ENCODE peak calls at places on chromosomes 13 and 19, in ten cellular contexts. T is foreskin fibroblast, B is adrenal gland, K is cardiac muscle cell, S is prostate gland, O is heart right ventricle, Z is brain microvascular endothelial cell, I is NB4, P is neural progenitor cell, E is fibroblast of pulmonary artery. H is an unnamed sample.

GRCh38 chr19:45780448-45781281 is 1.6 kb downstream of the DMPK start:
- DNase-seq in T (no peak), B (no peak), K (no peak), S (no peak), O (no peak), Z (no peak), I (no peak), P (no peak), E (no peak), H (no peak)

GRCh38 chr13:23899555-23899954 is 2.3 kb upstream of the C1QTNF9B start:
- DNase-seq in T (peak), B (peak), K (peak), S (no peak), O (no peak), Z (peak), I (peak), P (peak), E (peak), H (peak)

GRCh38 chr13:62294210-62294609 is 878.6 kb upstream of the PCDH20 start:
- DNase-seq in T (peak), B (no peak), K (no peak), S (no peak), O (no peak), Z (peak), I (no peak), P (no peak), E (peak), H (peak)

GRCh38 chr19:3359850-3360493 is 6.4 kb upstream of the NFIC start:
- DNase-seq in T (peak), B (no peak), K (peak), S (no peak), O (no peak), Z (no peak), I (peak), P (no peak), E (no peak), H (no peak)

GRCh38 chr19:35389192-35389861 is 18.5 kb downstream of the GPR42 start:
- DNase-seq in T (no peak), B (no peak), K (no peak), S (no peak), O (no peak), Z (no peak), I (no peak), P (no peak), E (no peak), H (no peak)

GRCh38 chr19:40282920-40283319 is 2.2 kb downstream of the AKT2 start:
- DNase-seq in T (peak), B (no peak), K (no peak), S (no peak), O (no peak), Z (no peak), I (no peak), P (no peak), E (no peak), H (no peak)

GRCh38 chr19:3818479-3818878 is 32.3 kb upstream of the MATK start:
- DNase-seq in T (peak), B (peak), K (peak), S (peak), O (no peak), Z (peak), I (no peak), P (no peak), E (peak), H (peak)

GRCh38 chr13:19685445-19685844 is 52.0 kb downstream of the MPHOSPH8 start:
- DNase-seq in T (no peak), B (no peak), K (no peak), S (no peak), O (no peak), Z (no peak), I (no peak), P (no peak), E (no peak), H (no peak)

GRCh38 chr13:71306821-71307220 is 560.2 kb downstream of the DACH1 start:
- DNase-seq in T (no peak), B (no peak), K (no peak), S (no peak), O (no peak), Z (no peak), I (no peak), P (peak), E (no peak), H (no peak)

GRCh38 chr13:112638157-112638750 is 50.3 kb upstream of the TUBGCP3 start:
- DNase-seq in T (no peak), B (no peak), K (no peak), S (no peak), O (no peak), Z (no peak), I (no peak), P (no peak), E (no peak), H (no peak)

GRCh38 chr13:113299951-113300350 is 2.9 kb downstream of the LAMP1 start:
- DNase-seq in T (peak), B (peak), K (no peak), S (no peak), O (no peak), Z (no peak), I (peak), P (no peak), E (no peak), H (no peak)

GRCh38 chr13:93004919-93005318 is 221.7 kb upstream of the GPC6 start:
- DNase-seq in T (no peak), B (no peak), K (no peak), S (no peak), O (no peak), Z (peak), I (peak), P (peak), E (peak), H (peak)

GRCh38 chr19:55536951-55537740 is at the start of gene SBK2:
- DNase-seq in T (no peak), B (no peak), K (peak), S (no peak), O (no peak), Z (no peak), I (peak), P (peak), E (no peak), H (no peak)

GRCh38 chr13:94959616-94960015 is 247.3 kb upstream of the SOX21 start:
- DNase-seq in T (no peak), B (no peak), K (no peak), S (no peak), O (no peak), Z (no peak), I (no peak), P (no peak), E (no peak), H (no peak)

DNA sequence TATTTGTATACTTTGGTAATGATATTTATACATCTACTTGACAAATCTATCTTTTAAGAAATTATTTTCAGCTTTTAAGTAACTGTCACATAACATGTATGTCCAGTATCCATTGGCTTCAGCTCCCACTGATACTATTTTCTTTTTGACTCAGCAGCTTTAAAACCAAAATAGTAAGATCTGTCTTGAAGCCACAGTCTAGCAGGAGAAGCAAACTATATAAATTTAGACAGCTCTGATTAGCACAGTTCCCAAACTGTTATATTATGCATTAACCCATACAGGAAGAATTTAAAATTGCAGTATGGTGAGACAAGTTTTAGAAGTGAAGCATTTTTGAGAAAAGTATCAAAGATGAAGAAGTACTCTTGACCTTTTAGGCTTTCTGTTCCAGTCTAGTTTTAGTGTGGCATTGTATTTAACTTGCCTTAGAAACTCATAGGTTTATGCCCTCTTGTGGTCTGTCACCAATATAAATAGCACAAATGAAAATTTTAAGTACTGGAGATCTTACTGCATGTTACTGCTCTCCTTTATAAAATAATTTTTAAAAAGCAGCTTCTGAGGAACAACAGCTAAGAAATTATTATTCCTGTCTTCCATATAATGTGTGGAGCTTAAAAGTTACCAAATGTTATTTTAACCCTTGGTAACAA is 24.7 kb downstream of the URI1 start:
- DNase-seq in T (peak), B (no peak), K (peak), S (no peak), O (no peak), Z (no peak), I (peak), P (no peak), E (peak), H (peak)
- TF ChIP-seq CTCF in T (no peak), B (no peak), K (peak), S (no peak), O (peak), Z (no peak), I (no peak), P (peak), E (peak), H (peak)

GRCh38 chr19:1508507-1508856 is 4.3 kb downstream of the ADAMTSL5 start:
- DNase-seq in T (no peak), B (no peak), K (no peak), S (no peak), O (no peak), Z (no peak), I (no peak), P (no peak), E (no peak), H (no peak)

GRCh38 chr19:1505012-1505411 is 7.8 kb downstream of the ADAMTSL5 start:
- DNase-seq in T (no peak), B (no peak), K (no peak), S (no peak), O (no peak), Z (no peak), I (no peak), P (no peak), E (no peak), H (no peak)

GRCh38 chr19:1505991-1506881 is 6.6 kb downstream of the ADAMTSL5 start:
- DNase-seq in T (no peak), B (no peak), K (no peak), S (no peak), O (no peak), Z (no peak), I (no peak), P (no peak), E (no peak), H (no peak)

GRCh38 chr19:1507763-1508506 is 4.9 kb downstream of the ADAMTSL5 start:
- DNase-seq in T (peak), B (peak), K (peak), S (peak), O (peak), Z (peak), I (peak), P (peak), E (peak), H (peak)

GRCh38 chr19:1507192-1507660 is 5.6 kb downstream of the ADAMTSL5 start:
- DNase-seq in T (no peak), B (no peak), K (no peak), S (no peak), O (no peak), Z (no peak), I (no peak), P (no peak), E (no peak), H (no peak)
- H3K4me3 ChIP-seq in T (peak), B (no peak), K (no peak), S (no peak), O (peak), Z (no peak), I (no peak), P (peak), E (peak), H (no peak)

GRCh38 chr19:17236414-17236716 is 9.4 kb downstream of the NR2F6 start:
- DNase-seq in T (no peak), B (no peak), K (no peak), S (no peak), O (no peak), Z (no peak), I (no peak), P (no peak), E (no peak), H (no peak)

GRCh38 chr19:17237747-17238706 is 7.7 kb downstream of the NR2F6 start:
- DNase-seq in T (no peak), B (no peak), K (no peak), S (no peak), O (no peak), Z (no peak), I (no peak), P (no peak), E (no peak), H (no peak)

GRCh38 chr19:17234911-17235617 is 9.0 kb downstream of the OCEL1 start:
- DNase-seq in T (peak), B (peak), K (peak), S (no peak), O (peak), Z (peak), I (peak), P (peak), E (peak), H (peak)

GRCh38 chr19:17236831-17237543 is 8.7 kb downstream of the NR2F6 start:
- DNase-seq in T (no peak), B (no peak), K (no peak), S (no peak), O (no peak), Z (no peak), I (no peak), P (no peak), E (no peak), H (no peak)

DNA sequence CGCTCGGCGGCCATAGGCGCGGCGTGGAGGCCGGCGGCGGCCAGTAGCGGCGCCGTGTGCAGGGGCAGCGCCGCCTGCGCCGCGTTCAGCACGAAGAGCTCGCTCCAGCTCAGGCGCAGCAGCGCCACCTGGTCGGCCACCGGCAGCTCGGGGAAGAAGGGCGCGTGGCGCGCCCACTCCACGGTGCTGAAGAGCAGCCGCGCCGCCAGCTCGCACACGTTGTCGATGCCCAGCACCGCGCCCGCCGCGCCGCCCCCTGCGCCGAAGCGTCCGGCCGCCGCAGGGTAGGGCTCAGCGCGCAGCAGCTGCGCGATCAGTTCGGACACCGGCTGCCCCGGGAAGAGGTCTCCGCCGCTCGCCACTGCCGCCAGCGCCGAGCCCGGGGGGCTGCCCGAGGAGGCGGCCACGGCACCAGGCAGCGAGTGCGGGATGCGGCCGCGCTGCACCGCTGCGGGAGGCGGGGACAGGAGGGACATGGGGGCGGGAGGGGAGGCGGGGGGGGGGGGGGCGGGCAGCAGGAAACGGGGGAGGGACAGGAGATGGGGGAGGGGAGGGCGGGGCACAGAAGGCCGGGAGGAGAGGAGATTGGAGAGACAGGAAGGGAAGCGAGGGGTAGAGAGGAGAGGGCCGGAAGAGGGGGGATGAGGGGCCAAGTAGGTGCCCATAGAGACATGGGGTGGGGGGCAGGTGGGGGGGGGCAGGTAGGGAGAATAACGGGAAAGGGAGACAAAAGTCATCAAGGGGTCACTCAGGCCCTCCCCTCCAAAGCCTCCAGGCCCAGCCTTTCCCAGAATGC is 9.8 kb downstream of the OCEL1 start:
- DNase-seq in T (peak), B (peak), K (peak), S (peak), O (peak), Z (peak), I (peak), P (peak), E (peak), H (peak)
- TF ChIP-seq CTCF in T (peak), B (no peak), K (peak), S (peak), O (peak), Z (peak), I (peak), P (peak), E (peak), H (peak)

GRCh38 chr19:7610491-7611240 is 15.0 kb downstream of the CAMSAP3 start:
- DNase-seq in T (no peak), B (no peak), K (no peak), S (no peak), O (no peak), Z (no peak), I (no peak), P (no peak), E (no peak), H (no peak)
- H3K4me3 ChIP-seq in T (no peak), B (no peak), K (no peak), S (no peak), O (no peak), Z (no peak), I (no peak), P (no peak), E (no peak), H (no peak)